ENCODE peak calls at places on chromosomes 16 and 17, in four cellular contexts. V is amniotic stem cell; B is activated gamma-delta T cell treated with anti-CD3 and anti-CD28 coated beads, Interleukin-2, amount 50 U/mL, for 16 hours; X is adrenal gland. A is an unnamed sample.

GRCh38 chr16:72291121-72291520 is 119.2 kb upstream of the PMFBP1 start:
- DNase-seq in X (no peak), V (no peak), B (no peak), A (no peak)

GRCh38 chr17:57518587-57519118 is 226.4 kb downstream of the CCDC182 start:
- DNase-seq in V (no peak), B (no peak), X (no peak), A (no peak)

GRCh38 chr17:17669081-17669850 is 12.0 kb upstream of the RAI1 start:
- DNase-seq in V (no peak), X (no peak), B (no peak), A (no peak)

GRCh38 chr17:4189280-4189679 is 46.3 kb downstream of the CYB5D2 start:
- DNase-seq in V (no peak), X (no peak), B (no peak), A (no peak)

GRCh38 chr17:78661092-78661770 is 84.0 kb upstream of the DNAH17 start:
- DNase-seq in B (no peak), V (no peak), X (no peak), A (no peak)

GRCh38 chr17:2821868-2822267 is 25.6 kb downstream of the RAP1GAP2 start:
- DNase-seq in V (no peak), B (no peak), X (no peak), A (no peak)

GRCh38 chr17:72467841-72468653 is 347.2 kb downstream of the SOX9 start:
- DNase-seq in V (no peak), X (peak), B (no peak), A (no peak)

GRCh38 chr17:57706761-57707160 is 38.3 kb downstream of the CCDC182 start:
- DNase-seq in B (no peak), X (no peak), V (no peak), A (no peak)

GRCh38 chr16:12371497-12371896 is 395.0 kb downstream of the SNX29 start:
- DNase-seq in V (no peak), B (no peak), X (no peak), A (no peak)

GRCh38 chr17:78921437-78921971 is 3.7 kb downstream of the TIMP2 start:
- DNase-seq in B (no peak), X (peak), V (no peak), A (no peak)

GRCh38 chr16:50591800-50592771 is 43.9 kb downstream of the NKD1 start:
- DNase-seq in B (no peak), V (no peak), X (peak), A (no peak)

GRCh38 chr17:63842540-63843386 is at the start of gene SMARCD2:
- DNase-seq in B (peak), X (peak), V (peak), A (peak)

GRCh38 chr17:71633391-71633849 is 487.4 kb upstream of the SOX9 start:
- DNase-seq in B (no peak), X (no peak), V (no peak), A (no peak)

GRCh38 chr17:725746-726145 is 6.7 kb upstream of the TLCD3A start:
- DNase-seq in X (no peak), B (no peak), V (no peak), A (no peak)

GRCh38 chr16:1979271-1980025 is 1.8 kb downstream of the NOXO1 start:
- DNase-seq in X (no peak), B (no peak), V (no peak), A (no peak)

GRCh38 chr16:84754353-84754856 is 54.6 kb downstream of the USP10 start:
- DNase-seq in V (peak), X (peak), B (peak), A (peak)

GRCh38 chr16:67752641-67753040 is 33.5 kb upstream of the GFOD2 start:
- DNase-seq in V (no peak), B (no peak), X (no peak), A (no peak)

GRCh38 chr17:29084476-29085148 is 41.7 kb downstream of the PIPOX start:
- DNase-seq in B (no peak), X (no peak), V (no peak), A (no peak)

GRCh38 chr16:10120953-10121352 is 61.3 kb downstream of the GRIN2A start:
- DNase-seq in X (no peak), B (no peak), V (no peak), A (no peak)

GRCh38 chr17:65527857-65528591 is 33.4 kb downstream of the AXIN2 start:
- DNase-seq in X (no peak), B (no peak), V (no peak), A (no peak)